ENCODE peak calls at places on chromosome 20, in eight cellular contexts. A, L, T, I, G, F, V and R are unnamed samples.

GRCh38 chr20:44736170-44737021 is 9.3 kb upstream of the KCNK15 start:
- DNase-seq in I (peak), G (no peak), L (peak), T (peak), A (peak), F (peak), V (peak), R (peak)

GRCh38 chr20:17570347-17571152 is 675 bp downstream of the DSTN start:
- DNase-seq in F (peak), L (peak), I (peak), G (no peak), V (peak), T (peak), A (peak), R (peak)

GRCh38 chr20:35497780-35498189 is 31.7 kb downstream of the C20orf173 start:
- DNase-seq in L (no peak), A (no peak), T (no peak), G (no peak), I (no peak), F (no peak), V (no peak), R (no peak)

GRCh38 chr20:20658871-20659415 is 53.5 kb downstream of the RALGAPA2 start:
- DNase-seq in V (no peak), G (no peak), I (no peak), A (no peak), F (no peak), T (no peak), L (no peak), R (no peak)

GRCh38 chr20:45621593-45621992 is 7.9 kb upstream of the WFDC10A start:
- DNase-seq in F (no peak), L (no peak), A (peak), V (no peak), T (no peak), I (no peak), G (no peak), R (no peak)

GRCh38 chr20:24163501-24163900 is 174.9 kb upstream of the GGTLC1 start:
- DNase-seq in F (no peak), I (peak), V (no peak), A (no peak), T (no peak), L (no peak), G (no peak), R (no peak)

GRCh38 chr20:17453592-17453991 is 77.6 kb downstream of the BFSP1 start:
- DNase-seq in V (no peak), I (no peak), A (no peak), L (no peak), F (no peak), G (no peak), T (no peak), R (no peak)

GRCh38 chr20:50313223-50313820 is 122.7 kb downstream of the CEBPB start:
- DNase-seq in A (no peak), T (no peak), V (no peak), F (peak), L (peak), I (no peak), G (no peak), R (no peak)

GRCh38 chr20:37375227-37375626 is 29.3 kb downstream of the SRC start:
- DNase-seq in F (no peak), T (no peak), I (no peak), G (peak), L (no peak), A (no peak), V (no peak), R (no peak)

GRCh38 chr20:44805991-44806729 is 4.2 kb downstream of the RIMS4 start:
- DNase-seq in A (no peak), F (peak), G (no peak), L (peak), I (no peak), V (peak), T (no peak), R (no peak)

GRCh38 chr20:53805895-53806384 is 212.3 kb upstream of the ZNF217 start:
- DNase-seq in L (peak), G (no peak), V (no peak), I (peak), T (no peak), F (no peak), A (no peak), R (no peak)

GRCh38 chr20:1631309-1632227 is 11.8 kb upstream of the SIRPB1 start:
- DNase-seq in L (no peak), V (no peak), I (no peak), F (no peak), G (no peak), T (no peak), A (no peak), R (peak)

GRCh38 chr20:14142964-14143627 is 147.8 kb downstream of the MACROD2 start:
- DNase-seq in G (no peak), T (no peak), I (no peak), V (no peak), L (peak), F (no peak), A (no peak), R (no peak)

GRCh38 chr20:46964299-46965123 is 69.9 kb downstream of the EYA2 start:
- DNase-seq in I (no peak), L (no peak), A (no peak), V (no peak), F (no peak), G (no peak), T (no peak), R (no peak)

GRCh38 chr20:19376451-19376971 is 164.1 kb downstream of the SLC24A3 start:
- DNase-seq in I (no peak), G (no peak), F (no peak), L (no peak), A (no peak), T (no peak), V (no peak), R (no peak)

GRCh38 chr20:58133020-58133419 is 95.4 kb downstream of the ANKRD60 start:
- DNase-seq in L (no peak), A (no peak), G (no peak), T (no peak), F (no peak), V (peak), I (no peak), R (peak)

GRCh38 chr20:58130156-58130555 is 98.3 kb downstream of the ANKRD60 start:
- DNase-seq in I (no peak), G (no peak), L (no peak), A (no peak), V (no peak), F (no peak), T (no peak), R (no peak)

GRCh38 chr20:58130574-58130973 is 97.9 kb downstream of the ANKRD60 start:
- DNase-seq in I (no peak), T (no peak), G (no peak), A (no peak), F (no peak), V (no peak), L (no peak), R (no peak)

GRCh38 chr20:58131111-58131510 is 97.3 kb downstream of the ANKRD60 start:
- DNase-seq in I (no peak), F (no peak), T (no peak), L (no peak), G (no peak), A (no peak), V (no peak), R (no peak)

GRCh38 chr20:58131581-58132142 is 96.8 kb downstream of the ANKRD60 start:
- DNase-seq in F (no peak), T (peak), G (no peak), I (peak), L (peak), A (peak), V (peak), R (no peak)
- H3K4me3 ChIP-seq in F (no peak), T (no peak), G (no peak), I (no peak), L (no peak), A (no peak), V (no peak), R (no peak)

GRCh38 chr20:25288291-25289181 is 40.7 kb downstream of the PYGB start:
- DNase-seq in T (no peak), L (no peak), I (no peak), G (peak), A (no peak), V (no peak), F (no peak), R (no peak)
- TF ChIP-seq MAX in T (no peak), L (no peak), I (no peak), G (no peak), A (no peak), V (no peak), F (no peak), R (no peak)

GRCh38 chr20:23050847-23051627 is 1.6 kb upstream of the THBD start:
- DNase-seq in F (peak), G (no peak), L (peak), T (peak), A (no peak), I (peak), V (peak), R (peak)
- TF ChIP-seq POLR2A in F (peak), G (no peak), L (no peak), T (no peak), A (no peak), I (peak), V (no peak), R (peak)

DNA sequence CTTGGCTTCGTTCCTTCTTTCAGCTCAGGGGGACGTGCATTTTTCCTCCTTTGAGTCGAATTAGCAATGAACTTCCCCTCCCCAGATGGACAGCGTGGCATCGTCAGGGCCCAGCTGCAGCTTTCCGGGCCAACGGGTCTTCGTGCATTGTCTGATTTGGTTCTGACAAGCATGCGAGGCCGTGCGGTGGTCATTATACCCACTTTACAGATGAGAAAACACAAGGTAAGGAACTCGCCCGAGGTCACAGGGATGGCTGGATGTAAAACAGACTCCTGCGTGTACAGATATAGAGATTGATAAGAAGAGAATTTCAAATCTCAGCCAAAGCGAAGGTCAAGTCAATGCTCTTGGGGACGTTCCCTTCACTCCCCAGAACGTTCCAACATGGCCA is 187.6 kb upstream of the SULF2 start:
- DNase-seq in V (no peak), G (no peak), T (no peak), F (no peak), A (no peak), L (no peak), I (no peak), R (no peak)
- H3K4me3 ChIP-seq in V (no peak), G (no peak), T (peak), F (no peak), A (peak), L (no peak), I (no peak), R (no peak)

GRCh38 chr20:61817061-61817460 is 248.6 kb downstream of the TAF4 start:
- DNase-seq in I (no peak), L (no peak), A (no peak), T (no peak), G (no peak), F (no peak), V (no peak), R (no peak)
- TF ChIP-seq MAX in I (no peak), L (no peak), A (no peak), T (no peak), G (no peak), F (no peak), V (no peak), R (no peak)

GRCh38 chr20:62774076-62774714 is 22.1 kb upstream of the MRGBP start:
- DNase-seq in V (no peak), G (no peak), F (no peak), L (no peak), A (no peak), T (no peak), I (no peak), R (no peak)

GRCh38 chr20:62772103-62772611 is 24.1 kb upstream of the MRGBP start:
- DNase-seq in F (no peak), A (no peak), I (no peak), L (no peak), T (no peak), V (no peak), G (no peak), R (no peak)

GRCh38 chr20:62772618-62772993 is 23.7 kb upstream of the MRGBP start:
- DNase-seq in A (no peak), G (no peak), F (no peak), V (no peak), L (no peak), I (no peak), T (no peak), R (no peak)

GRCh38 chr20:62774762-62775161 is 21.5 kb upstream of the MRGBP start:
- DNase-seq in T (no peak), F (peak), I (no peak), L (no peak), A (no peak), V (no peak), G (no peak), R (no peak)

GRCh38 chr20:62772994-62773858 is 23.0 kb upstream of the MRGBP start:
- DNase-seq in G (no peak), I (peak), L (no peak), F (no peak), T (no peak), A (no peak), V (no peak), R (peak)
- TF ChIP-seq POLR2A in G (no peak), I (no peak), L (no peak), F (no peak), T (no peak), A (no peak), V (no peak), R (no peak)

GRCh38 chr20:32205502-32206382 is 1.8 kb downstream of the PLAGL2 start:
- DNase-seq in G (no peak), I (no peak), A (no peak), T (no peak), F (no peak), V (no peak), L (no peak), R (peak)
- H3K4me3 ChIP-seq in G (peak), I (no peak), A (peak), T (peak), F (peak), V (peak), L (peak), R (peak)

GRCh38 chr20:10883166-10883565 is 209.4 kb upstream of the JAG1 start:
- DNase-seq in V (no peak), T (no peak), L (no peak), G (no peak), A (no peak), I (no peak), F (no peak), R (peak)
- TF ChIP-seq MAX in V (no peak), T (no peak), L (no peak), G (no peak), A (no peak), I (no peak), F (no peak), R (no peak)

DNA sequence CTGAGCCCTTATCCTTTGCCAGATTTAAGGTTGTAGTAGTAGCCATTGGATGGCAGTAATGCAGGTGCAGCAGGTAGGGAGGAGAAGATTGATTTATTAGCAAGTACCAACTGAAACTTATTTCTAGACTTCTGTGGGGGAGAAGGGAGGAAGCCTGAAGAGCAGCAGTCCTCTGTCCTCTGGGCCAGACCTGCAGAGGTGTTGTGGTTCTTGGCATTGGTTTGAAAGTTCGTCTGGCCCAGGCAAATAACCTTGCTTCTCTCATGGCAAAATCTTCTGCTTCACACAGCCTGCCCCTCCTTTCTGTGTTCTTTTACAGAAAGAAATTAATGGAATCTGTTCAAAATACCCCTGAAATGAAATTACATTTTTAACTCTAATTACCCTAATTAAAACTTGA is 24.5 kb downstream of the RALY start:
- DNase-seq in L (no peak), I (no peak), F (no peak), G (no peak), T (no peak), A (no peak), V (no peak), R (no peak)
- TF ChIP-seq POLR2A in L (no peak), I (no peak), F (no peak), G (no peak), T (no peak), A (no peak), V (no peak), R (no peak)

DNA sequence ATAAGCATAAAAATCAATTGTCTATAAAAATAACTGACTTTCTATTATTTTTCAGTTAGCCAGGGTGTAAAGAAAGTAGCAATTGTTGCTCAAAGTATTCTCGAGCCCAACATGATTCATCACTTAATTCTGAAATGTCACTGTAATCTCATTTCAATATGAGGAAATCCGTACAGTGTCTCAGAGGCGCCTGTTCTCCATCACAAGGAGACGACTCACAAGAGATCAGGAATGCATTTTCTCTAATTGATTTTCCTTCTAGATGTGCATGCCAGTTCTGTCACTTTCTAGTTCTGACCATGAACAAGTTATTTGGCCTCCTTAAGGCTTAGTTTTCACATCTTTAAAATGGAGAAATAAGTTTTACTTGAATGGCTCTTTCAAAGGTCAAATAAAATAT is 753.1 kb downstream of the MAFB start:
- DNase-seq in A (no peak), L (no peak), F (no peak), I (no peak), G (no peak), V (no peak), T (no peak), R (no peak)
- H3K4me3 ChIP-seq in A (no peak), L (no peak), F (no peak), I (no peak), G (no peak), V (no peak), T (no peak), R (no peak)